ENCODE peak calls at places on chromosomes 2 and 18, in four cellular contexts. H is stromal cell of bone marrow, Q is NCI-H510A, R is MCF 10A. E is an unnamed sample.

GRCh38 chr2:159526433-159526832 is 89.9 kb downstream of the BAZ2B start:
- DNase-seq in Q (no peak), H (no peak), R (no peak), E (no peak)

GRCh38 chr2:112542974-112543760 is 902 bp downstream of the POLR1B start:
- DNase-seq in R (peak), Q (no peak), H (no peak), E (no peak)

GRCh38 chr2:29066271-29066860 is 8.0 kb downstream of the PCARE start:
- DNase-seq in H (peak), Q (no peak), R (peak), E (no peak)

GRCh38 chr2:220930542-220931076 is 641.5 kb downstream of the EPHA4 start:
- DNase-seq in H (no peak), R (no peak), Q (no peak), E (no peak)

GRCh38 chr18:48886520-48887293 is 64.1 kb downstream of the SMAD7 start:
- DNase-seq in H (no peak), R (no peak), Q (no peak), E (no peak)

GRCh38 chr18:12991839-12992216 is 666 bp downstream of the CEP192 start:
- DNase-seq in H (no peak), Q (no peak), R (no peak), E (no peak)

GRCh38 chr2:98743835-98744234 is 12.9 kb upstream of the MGAT4A start:
- DNase-seq in R (peak), Q (no peak), H (no peak), E (no peak)

GRCh38 chr2:195500878-195501277 is 156.1 kb upstream of the SLC39A10 start:
- DNase-seq in Q (no peak), H (no peak), R (no peak), E (no peak)

GRCh38 chr2:43084699-43085091 is 141.7 kb downstream of the ZFP36L2 start:
- DNase-seq in Q (no peak), H (no peak), R (no peak), E (no peak)

GRCh38 chr18:30889582-30890301 is 152.8 kb downstream of the DSC3 start:
- DNase-seq in R (peak), H (no peak), Q (peak), E (no peak)

GRCh38 chr18:50282521-50283335 is 1.4 kb upstream of the MBD1 start:
- DNase-seq in H (no peak), R (no peak), Q (no peak), E (no peak)

GRCh38 chr2:200319587-200320337 is 13.3 kb downstream of the SPATS2L start:
- DNase-seq in R (peak), H (peak), Q (no peak), E (no peak)

GRCh38 chr2:239289545-239289944 is 111.3 kb downstream of the HDAC4 start:
- DNase-seq in R (no peak), H (no peak), Q (no peak), E (no peak)

GRCh38 chr2:1990724-1991123 is 246.4 kb upstream of the PXDN start:
- DNase-seq in R (peak), Q (no peak), H (no peak), E (no peak)

GRCh38 chr2:127986548-127987079 is 41.2 kb downstream of the SAP130 start:
- DNase-seq in H (no peak), R (no peak), Q (no peak), E (no peak)

GRCh38 chr18:36028859-36029258 is 38.5 kb downstream of the RPRD1A start:
- DNase-seq in R (no peak), Q (no peak), H (no peak), E (no peak)

GRCh38 chr2:54313147-54313546 is 57.1 kb upstream of the TSPYL6 start:
- DNase-seq in R (no peak), Q (no peak), H (no peak), E (no peak)

GRCh38 chr18:13500891-13501887 is 225.2 kb downstream of the FAM210A start:
- DNase-seq in H (peak), Q (no peak), R (peak), E (no peak)

GRCh38 chr2:55196526-55196925 is 35.6 kb downstream of the CLHC1 start:
- DNase-seq in Q (no peak), H (no peak), R (no peak), E (no peak)

GRCh38 chr2:191927319-191927867 is 80.5 kb upstream of the CAVIN2 start:
- DNase-seq in R (peak), Q (no peak), H (peak), E (no peak)

GRCh38 chr2:160200921-160201320 is 849 bp upstream of the ITGB6 start:
- DNase-seq in H (no peak), Q (no peak), R (no peak), E (no peak)

GRCh38 chr2:95056044-95056443 is 30.5 kb downstream of the MAL start:
- DNase-seq in Q (no peak), R (no peak), H (no peak), E (no peak)

GRCh38 chr18:37383036-37383788 is 182.4 kb downstream of the CELF4 start:
- DNase-seq in H (no peak), R (no peak), Q (no peak), E (no peak)

GRCh38 chr2:9179572-9180201 is 26.9 kb upstream of the ASAP2 start:
- DNase-seq in H (peak), R (peak), Q (no peak), E (no peak)

GRCh38 chr2:170582313-170582712 is 132.8 kb upstream of the SP5 start:
- DNase-seq in R (no peak), H (no peak), Q (no peak), E (no peak)

GRCh38 chr2:168712053-168712452 is 90.4 kb upstream of the NOSTRIN start:
- DNase-seq in R (no peak), Q (no peak), H (no peak), E (no peak)

GRCh38 chr2:29502452-29502851 is 387.2 kb downstream of the CLIP4 start:
- DNase-seq in Q (no peak), H (no peak), R (no peak), E (no peak)

GRCh38 chr18:35707674-35708073 is 126.1 kb downstream of the GALNT1 start:
- DNase-seq in H (no peak), Q (no peak), R (no peak), E (no peak)

GRCh38 chr2:73830871-73831401 is 2.2 kb downstream of the STAMBP start:
- DNase-seq in R (peak), H (peak), Q (no peak), E (no peak)

GRCh38 chr18:37537868-37538525 is 27.6 kb downstream of the CELF4 start:
- DNase-seq in Q (peak), H (peak), R (peak), E (peak)

GRCh38 chr2:206217162-206217561 is 57.3 kb upstream of the ZDBF2 start:
- DNase-seq in R (no peak), H (no peak), Q (no peak), E (no peak)

GRCh38 chr2:170743530-170744239 is 26.5 kb upstream of the ERICH2 start:
- DNase-seq in R (peak), Q (no peak), H (no peak), E (no peak)

GRCh38 chr18:23890589-23890988 is 124.0 kb upstream of the TTC39C start:
- DNase-seq in H (peak), R (peak), Q (no peak), E (no peak)

GRCh38 chr2:84729224-84729623 is 151.7 kb downstream of the TRABD2A start:
- DNase-seq in H (no peak), Q (no peak), R (no peak), E (no peak)

GRCh38 chr2:85243101-85244072 is 84.4 kb downstream of the TGOLN2 start:
- DNase-seq in H (no peak), R (peak), Q (peak), E (peak)

GRCh38 chr2:86274265-86274917 is 63.0 kb downstream of the REEP1 start:
- DNase-seq in R (peak), Q (no peak), H (peak), E (no peak)

GRCh38 chr2:224885836-224886547 is 156.3 kb downstream of the DOCK10 start:
- DNase-seq in R (peak), Q (no peak), H (peak), E (no peak)

GRCh38 chr18:24695168-24695567 is 234.7 kb downstream of the HRH4 start:
- DNase-seq in R (no peak), H (no peak), Q (no peak), E (no peak)

E was measured in 8988T.